ENCODE peak calls at places on chromosomes 12 and 14, in seven cellular contexts. O is dermis blood vessel endothelial cell; K is stimulated activated naive CD8-positive, alpha-beta T cell treated with anti-CD3 and anti-CD28 coated beads, Interleukin-15, amount 100 ng/mL, for 72 hours; A is Right ventricle myocardium superior; V is adrenal gland; L is H7; P is epithelial cell of esophagus. J is an unnamed sample.

GRCh38 chr12:49868952-49869815 is 26.3 kb upstream of the BCDIN3D start:
- DNase-seq in O (peak), K (no peak), A (peak), V (peak), L (peak), P (no peak), J (peak)

GRCh38 chr14:94542111-94542810 is 19.0 kb upstream of the SERPINA4 start:
- DNase-seq in O (peak), K (no peak), A (no peak), V (no peak), L (no peak), P (no peak), J (no peak)

GRCh38 chr12:28998662-28999120 is 150.4 kb upstream of the FAR2 start:
- DNase-seq in O (peak), K (no peak), A (peak), V (no peak), L (no peak), P (peak), J (no peak)

GRCh38 chr14:57755018-57755521 is 110.8 kb downstream of the SLC35F4 start:
- DNase-seq in O (no peak), K (no peak), A (no peak), V (no peak), L (no peak), P (no peak), J (no peak)

GRCh38 chr12:125852116-125852515 is 786.9 kb downstream of the AACS start:
- DNase-seq in O (no peak), K (no peak), A (no peak), V (no peak), L (no peak), P (no peak), J (no peak)

GRCh38 chr12:116361404-116362223 is 84.1 kb upstream of the MED13L start:
- DNase-seq in O (peak), K (no peak), A (no peak), V (no peak), L (no peak), P (no peak), J (no peak)

GRCh38 chr14:53929871-53930685 is 26.5 kb downstream of the BMP4 start:
- DNase-seq in O (no peak), K (peak), A (no peak), V (peak), L (peak), P (peak), J (no peak)

GRCh38 chr12:49903351-49903699 is 375 bp downstream of the FAIM2 start:
- DNase-seq in O (no peak), K (no peak), A (no peak), V (no peak), L (no peak), P (no peak), J (no peak)

GRCh38 chr12:47080725-47081502 is 1.2 kb upstream of the AMIGO2 start:
- DNase-seq in O (peak), K (peak), A (peak), V (peak), L (peak), P (peak), J (no peak)

GRCh38 chr12:19151298-19151697 is 21.8 kb downstream of the PLEKHA5 start:
- DNase-seq in O (no peak), K (no peak), A (no peak), V (no peak), L (no peak), P (no peak), J (no peak)

GRCh38 chr14:55438066-55438683 is 2.2 kb downstream of the TBPL2 start:
- DNase-seq in O (peak), K (no peak), A (no peak), V (peak), L (peak), P (peak), J (no peak)

GRCh38 chr12:7090222-7090998 is 1.8 kb downstream of the C1R start:
- DNase-seq in O (no peak), K (no peak), A (no peak), V (peak), L (peak), P (peak), J (no peak)

GRCh38 chr14:75184447-75184846 is 8.0 kb upstream of the TMED10 start:
- DNase-seq in O (no peak), K (no peak), A (no peak), V (no peak), L (no peak), P (peak), J (no peak)

GRCh38 chr12:80321653-80322052 is 122.4 kb upstream of the PTPRQ start:
- DNase-seq in O (no peak), K (no peak), A (no peak), V (no peak), L (no peak), P (peak), J (no peak)

GRCh38 chr14:95516554-95517209 is at the start of gene SYNE3:
- DNase-seq in O (no peak), K (peak), A (peak), V (peak), L (peak), P (peak), J (no peak)

GRCh38 chr12:115158816-115159215 is 474.8 kb upstream of the TBX3 start:
- DNase-seq in O (no peak), K (no peak), A (no peak), V (no peak), L (no peak), P (no peak), J (no peak)

GRCh38 chr14:106185837-106186233 is 659.5 kb downstream of the TMEM121 start:
- DNase-seq in O (no peak), K (peak), A (no peak), V (peak), L (no peak), P (no peak), J (no peak)